ENCODE peak calls at places on chromosomes 6 and 20, in five cellular contexts. J is GM06990, L is OCI-LY7, S is HEK293T, E is AG04450. I is an unnamed sample.

GRCh38 chr20:43458422-43458924 is 777 bp downstream of the SRSF6 start:
- DNase-seq in J (no peak), L (no peak), S (no peak), E (no peak), I (no peak)

GRCh38 chr6:137661601-137662000 is 167.4 kb upstream of the OLIG3 start:
- DNase-seq in J (no peak), L (peak; percentile 40), S (no peak), E (no peak), I (no peak)

GRCh38 chr20:55252525-55252924 is 752.8 kb downstream of the CBLN4 start:
- DNase-seq in J (no peak), L (no peak), S (no peak), E (no peak), I (no peak)

GRCh38 chr20:63064745-63065711 is 58.3 kb upstream of the BHLHE23 start:
- DNase-seq in J (no peak), L (no peak), S (no peak), E (no peak), I (no peak)

GRCh38 chr20:20528896-20529295 is 161.0 kb downstream of the INSM1 start:
- DNase-seq in J (no peak), L (no peak), S (no peak), E (no peak), I (no peak)

GRCh38 chr6:37041521-37041920 is 36.1 kb downstream of the FGD2 start:
- DNase-seq in J (no peak), L (no peak), S (no peak), E (no peak), I (no peak)

GRCh38 chr6:135993321-135993720 is 141.8 kb downstream of the PDE7B start:
- DNase-seq in J (no peak), L (peak; percentile 15), S (no peak), E (no peak), I (no peak)

GRCh38 chr6:125201961-125202729 is 48.6 kb downstream of the TPD52L1 start:
- DNase-seq in J (no peak), L (no peak), S (no peak), E (peak; percentile 87), I (peak; percentile 70)

GRCh38 chr6:152380993-152381898 is 255.9 kb downstream of the SYNE1 start:
- DNase-seq in J (no peak), L (no peak), S (peak; percentile 62), E (peak; percentile 88), I (peak; percentile 77)

GRCh38 chr20:31707994-31708744 is 14.5 kb downstream of the BCL2L1 start:
- DNase-seq in J (no peak), L (peak; percentile 93), S (no peak), E (no peak), I (no peak)

GRCh38 chr6:144544266-144544830 is 259.2 kb downstream of the UTRN start:
- DNase-seq in J (peak; percentile 12), L (no peak), S (no peak), E (no peak), I (no peak)

GRCh38 chr6:15363523-15364400 is 117.9 kb downstream of the JARID2 start:
- DNase-seq in J (peak; percentile 46), L (no peak), S (peak; percentile 39), E (no peak), I (no peak)

GRCh38 chr20:973785-974194 is 28.3 kb downstream of the RSPO4 start:
- DNase-seq in J (no peak), L (peak; percentile 66), S (peak; percentile 61), E (no peak), I (no peak)

GRCh38 chr6:168384045-168385038 is 56.6 kb upstream of the SMOC2 start:
- DNase-seq in J (no peak), L (no peak), S (no peak), E (no peak), I (no peak)

I was measured in brain pericyte.